ENCODE peak calls at places on chromosomes 5 and 9, in six cellular contexts. J is fibroblast of the aortic adventitia; Z is activated CD8-positive, alpha-beta memory T cell treated with anti-CD3 and anti-CD28 coated beads, Interleukin-2, amount 50 U/mL, for 4 hours; H is DMS153; G is iPS-NIHi11; M is effector memory CD4-positive, alpha-beta T cell. V is an unnamed sample.

GRCh38 chr9:4038182-4038723 is 261.6 kb downstream of the GLIS3 start:
- DNase-seq in G (no peak), J (peak), H (no peak), Z (no peak), M (no peak), V (no peak)

GRCh38 chr5:52808316-52808901 is 20.7 kb downstream of the ITGA1 start:
- DNase-seq in H (no peak), Z (no peak), G (no peak), M (no peak), J (no peak), V (no peak)

GRCh38 chr5:141783599-141784296 is 94.5 kb downstream of the PCDH1 start:
- DNase-seq in G (peak), J (no peak), M (no peak), H (no peak), Z (no peak), V (peak)

GRCh38 chr5:74141053-74141452 is 499.5 kb downstream of the ENC1 start:
- DNase-seq in G (no peak), H (no peak), J (peak), M (no peak), Z (no peak), V (no peak)

GRCh38 chr9:35826071-35826701 is 2.3 kb downstream of the FAM221B start:
- DNase-seq in J (peak), H (peak), G (peak), M (no peak), Z (no peak), V (peak)

GRCh38 chr5:178212241-178213002 is 8.1 kb downstream of the HNRNPAB start:
- DNase-seq in H (no peak), J (no peak), Z (no peak), M (no peak), G (no peak), V (no peak)

GRCh38 chr9:137113385-137114159 is 961 bp downstream of the DPP7 start:
- DNase-seq in Z (no peak), H (no peak), G (no peak), J (peak), M (no peak), V (no peak)

GRCh38 chr9:80157561-80157983 is 585.8 kb downstream of the TLE4 start:
- DNase-seq in G (no peak), J (peak), Z (no peak), M (no peak), H (peak), V (no peak)

GRCh38 chr9:127541865-127542264 is 70.2 kb upstream of the STXBP1 start:
- DNase-seq in J (peak), G (no peak), M (no peak), Z (no peak), H (no peak), V (no peak)

GRCh38 chr9:116008278-116008677 is 145.3 kb upstream of the PAPPA start:
- DNase-seq in Z (no peak), M (no peak), H (no peak), G (no peak), J (no peak), V (no peak)

GRCh38 chr5:149114403-149115312 is 26.6 kb upstream of the ABLIM3 start:
- DNase-seq in H (peak), G (peak), J (peak), M (no peak), Z (peak), V (peak)

GRCh38 chr5:138138949-138139775 is at the start of gene NME5:
- DNase-seq in G (peak), Z (no peak), M (no peak), J (peak), H (peak), V (peak)

GRCh38 chr9:121233906-121234901 is 32.5 kb upstream of the RAB14 start:
- DNase-seq in H (no peak), Z (no peak), J (peak), M (no peak), G (no peak), V (no peak)

GRCh38 chr5:171924493-171925122 is 81.8 kb downstream of the FBXW11 start:
- DNase-seq in G (no peak), M (no peak), J (no peak), H (no peak), Z (no peak), V (peak)

V was measured in endodermal cell.